ENCODE peak calls at places on chromosomes 13 and 19, in eight cellular contexts. R is substantia nigra; M is colonic mucosa; W is activated CD8-positive, alpha-beta memory T cell treated with anti-CD3 and anti-CD28 coated beads for 1 hour; O is Peyer's patch; N is neural crest cell; X is H9; T is NCI-H2081. S is an unnamed sample.

GRCh38 chr13:20362642-20363041 is 130.5 kb upstream of the GJB6 start:
- DNase-seq in R (no peak), M (no peak), W (no peak), O (no peak), N (no peak), X (no peak), T (no peak), S (no peak)

GRCh38 chr13:112720251-112720650 is 30.4 kb downstream of the ATP11A start:
- DNase-seq in R (no peak), M (no peak), W (no peak), O (no peak), N (no peak), X (no peak), T (no peak), S (no peak)

GRCh38 chr19:7947939-7948338 is 4.5 kb upstream of the TIMM44 start:
- DNase-seq in R (no peak), M (no peak), W (no peak), O (no peak), N (no peak), X (no peak), T (no peak), S (no peak)

GRCh38 chr19:58024661-58025060 is 9.2 kb upstream of the ZSCAN1 start:
- DNase-seq in R (no peak), M (no peak), W (no peak), O (no peak), N (no peak), X (no peak), T (no peak), S (no peak)

GRCh38 chr13:23461544-23461943 is 28.0 kb upstream of the SACS start:
- DNase-seq in R (no peak), M (no peak), W (no peak), O (no peak), N (no peak), X (no peak), T (no peak), S (no peak)

GRCh38 chr19:1921825-1922224 is 16.6 kb downstream of the ADAT3 start:
- DNase-seq in R (no peak), M (no peak), W (no peak), O (no peak), N (no peak), X (no peak), T (no peak), S (no peak)

GRCh38 chr13:63433546-63434150 is 2018.0 kb upstream of the PCDH20 start:
- DNase-seq in R (no peak), M (no peak), W (no peak), O (no peak), N (no peak), X (no peak), T (no peak), S (no peak)

GRCh38 chr19:37813340-37813739 is 34.0 kb upstream of the ZNF573 start:
- DNase-seq in R (no peak), M (no peak), W (no peak), O (no peak), N (no peak), X (no peak), T (no peak), S (no peak)

GRCh38 chr13:45681101-45681500 is 21.0 kb upstream of the CBY2 start:
- DNase-seq in R (no peak), M (no peak), W (no peak), O (no peak), N (no peak), X (no peak), T (no peak), S (no peak)

GRCh38 chr13:105655046-105655445 is 880.4 kb downstream of the EFNB2 start:
- DNase-seq in R (no peak), M (no peak), W (no peak), O (no peak), N (no peak), X (no peak), T (no peak), S (no peak)

GRCh38 chr13:48403151-48403631 is 9.7 kb downstream of the LPAR6 start:
- DNase-seq in R (no peak), M (no peak), W (no peak), O (no peak), N (no peak), X (no peak), T (no peak), S (no peak)

GRCh38 chr13:107170270-107170931 is 602.5 kb upstream of the ARGLU1 start:
- DNase-seq in R (no peak), M (no peak), W (no peak), O (no peak), N (no peak), X (no peak), T (no peak), S (no peak)

GRCh38 chr19:38654478-38655079 is 7.1 kb downstream of the ACTN4 start:
- DNase-seq in R (no peak), M (no peak), W (no peak), O (no peak), N (no peak), X (no peak), T (no peak), S (no peak)

GRCh38 chr19:31262673-31263308 is 86.4 kb downstream of the TSHZ3 start:
- DNase-seq in R (no peak), M (no peak), W (no peak), O (no peak), N (no peak), X (peak), T (no peak), S (no peak)

GRCh38 chr19:17337675-17338439 is 504 bp downstream of the GTPBP3 start:
- DNase-seq in R (no peak), M (peak), W (no peak), O (no peak), N (no peak), X (no peak), T (peak), S (no peak)

GRCh38 chr13:36819811-36820140 is 754 bp downstream of the RFXAP start:
- DNase-seq in R (no peak), M (no peak), W (no peak), O (no peak), N (no peak), X (peak), T (no peak), S (peak)

GRCh38 chr13:102901615-102902305 is 55.9 kb downstream of the ERCC5 start:
- DNase-seq in R (no peak), M (no peak), W (no peak), O (no peak), N (no peak), X (no peak), T (no peak), S (no peak)

GRCh38 chr13:24692541-24692940 is 12.3 kb downstream of the ATP12A start:
- DNase-seq in R (no peak), M (no peak), W (no peak), O (no peak), N (no peak), X (no peak), T (no peak), S (peak)

S was measured in ELF-1.